ENCODE peak calls at places on chromosomes 16 and 17, in ten cellular contexts. P is omental fat pad; E is foreskin fibroblast; W is ascending aorta; K is activated naive CD4-positive, alpha-beta T cell; V is effector memory CD8-positive, alpha-beta T cell; B is cardiac septum; S is activated CD8-positive, alpha-beta memory T cell treated with anti-CD3 and anti-CD28 coated beads for 1 hour; R is NCI-H446; F is nucleus accumbens. Q is an unnamed sample.

GRCh38 chr17:29251969-29252866 is 5.6 kb downstream of the CRYBA1 start:
- DNase-seq in P (no peak), K (no peak), B (no peak), W (no peak), V (no peak), E (peak), F (no peak), R (no peak), S (no peak), Q (no peak)

GRCh38 chr17:76124582-76125390 is 16.3 kb downstream of the FOXJ1 start:
- DNase-seq in F (no peak), W (no peak), R (no peak), E (no peak), V (no peak), B (no peak), K (no peak), P (no peak), S (no peak), Q (no peak)

GRCh38 chr17:79793924-79794304 is 3.0 kb downstream of the CBX8 start:
- DNase-seq in V (no peak), E (peak), S (no peak), B (no peak), P (no peak), F (no peak), R (no peak), W (no peak), K (no peak), Q (no peak)

GRCh38 chr16:84324439-84325262 is 30.0 kb downstream of the WFDC1 start:
- DNase-seq in B (no peak), P (no peak), K (no peak), V (no peak), W (no peak), R (no peak), F (no peak), S (no peak), E (no peak), Q (no peak)

GRCh38 chr16:50534556-50534955 is 13.6 kb upstream of the NKD1 start:
- DNase-seq in S (no peak), B (peak), K (no peak), F (no peak), P (no peak), W (no peak), V (no peak), R (no peak), E (no peak), Q (no peak)

GRCh38 chr17:75241143-75241430 is 20.3 kb downstream of the GGA3 start:
- DNase-seq in R (no peak), W (no peak), S (no peak), E (no peak), K (no peak), B (no peak), F (no peak), V (no peak), P (no peak), Q (no peak)

GRCh38 chr16:17334096-17334495 is 136.7 kb downstream of the XYLT1 start:
- DNase-seq in E (peak), W (peak), F (no peak), P (no peak), V (no peak), K (no peak), R (no peak), S (no peak), B (no peak), Q (no peak)

GRCh38 chr17:47315451-47316266 is 8.1 kb upstream of the EFCAB13 start:
- DNase-seq in R (peak), K (no peak), V (peak), E (peak), B (no peak), S (no peak), W (no peak), P (no peak), F (peak), Q (no peak)

GRCh38 chr17:4488989-4489595 is 9.6 kb upstream of the SPNS2 start:
- DNase-seq in B (no peak), F (no peak), R (no peak), P (no peak), S (no peak), E (no peak), V (no peak), W (no peak), K (no peak), Q (no peak)

GRCh38 chr17:1931759-1932579 is 93.2 kb downstream of the RTN4RL1 start:
- DNase-seq in S (no peak), K (no peak), F (peak), B (no peak), E (no peak), P (no peak), R (no peak), V (no peak), W (no peak), Q (peak)

GRCh38 chr17:57644311-57644710 is 100.8 kb downstream of the CCDC182 start:
- DNase-seq in P (no peak), R (no peak), W (no peak), S (no peak), V (no peak), F (no peak), K (no peak), E (no peak), B (no peak), Q (peak)

GRCh38 chr17:60390223-60390622 is 1.7 kb downstream of the USP32 start:
- DNase-seq in W (no peak), V (no peak), K (no peak), P (no peak), F (no peak), B (no peak), E (peak), S (no peak), R (no peak), Q (no peak)

GRCh38 chr17:10117085-10117484 is 81.3 kb downstream of the GAS7 start:
- DNase-seq in F (no peak), W (no peak), B (no peak), K (no peak), V (no peak), E (no peak), S (no peak), R (no peak), P (no peak), Q (no peak)

GRCh38 chr17:21452377-21453143 is 76.4 kb downstream of the KCNJ12 start:
- DNase-seq in V (no peak), B (peak), P (no peak), W (no peak), R (no peak), F (peak), K (peak), S (no peak), E (peak), Q (no peak)

GRCh38 chr16:22188595-22189442 is 17.3 kb upstream of the EEF2K start:
- DNase-seq in F (peak), P (no peak), V (peak), E (peak), R (no peak), B (no peak), S (peak), W (no peak), K (peak), Q (no peak)

GRCh38 chr17:33197342-33197741 is 95.8 kb downstream of the ASIC2 start:
- DNase-seq in R (no peak), W (no peak), S (no peak), B (no peak), P (no peak), E (no peak), F (no peak), V (no peak), K (no peak), Q (no peak)

GRCh38 chr16:25014500-25015147 is 545 bp downstream of the ARHGAP17 start:
- DNase-seq in W (no peak), K (peak), F (peak), R (no peak), B (peak), S (no peak), P (no peak), V (peak), E (peak), Q (peak)

GRCh38 chr17:8072727-8073461 is 14.6 kb downstream of the ALOX12B start:
- DNase-seq in P (no peak), S (peak), B (no peak), E (no peak), K (peak), F (no peak), V (no peak), R (no peak), W (no peak), Q (no peak)

GRCh38 chr16:74736531-74737157 is 36.0 kb upstream of the MLKL start:
- DNase-seq in R (no peak), W (no peak), S (no peak), V (no peak), K (no peak), F (peak), E (no peak), P (no peak), B (no peak), Q (no peak)

GRCh38 chr17:6392609-6393367 is 42.1 kb downstream of the AIPL1 start:
- DNase-seq in E (no peak), S (no peak), P (no peak), F (no peak), B (no peak), V (no peak), R (no peak), K (no peak), W (no peak), Q (no peak)

GRCh38 chr17:27977751-27978688 is 64.5 kb upstream of the NLK start:
- DNase-seq in S (no peak), F (no peak), E (no peak), P (no peak), W (no peak), K (no peak), B (no peak), R (no peak), V (no peak), Q (no peak)

GRCh38 chr17:37110816-37111215 is 162.1 kb downstream of the AATF start:
- DNase-seq in V (no peak), S (no peak), P (no peak), W (no peak), K (no peak), F (no peak), B (no peak), E (no peak), R (no peak), Q (no peak)

GRCh38 chr17:19000531-19001011 is 4.0 kb downstream of the FAM83G start:
- DNase-seq in K (no peak), B (no peak), F (no peak), S (no peak), V (no peak), P (no peak), W (no peak), R (no peak), E (no peak), Q (no peak)

GRCh38 chr16:81797443-81797842 is 18.4 kb downstream of the PLCG2 start:
- DNase-seq in V (no peak), W (no peak), R (no peak), S (no peak), B (peak), P (no peak), K (no peak), E (no peak), F (no peak), Q (no peak)

GRCh38 chr16:73459586-73459985 is 411.7 kb upstream of the ZFHX3 start:
- DNase-seq in V (no peak), S (no peak), B (no peak), K (no peak), E (no peak), W (no peak), F (no peak), R (no peak), P (no peak), Q (no peak)

GRCh38 chr16:84009282-84009681 is 33.3 kb downstream of the SLC38A8 start:
- DNase-seq in V (no peak), P (no peak), F (no peak), S (no peak), R (no peak), E (no peak), B (no peak), W (no peak), K (no peak), Q (no peak)

GRCh38 chr17:75010683-75011406 is 1.6 kb upstream of the MRPL58 start:
- DNase-seq in V (no peak), W (no peak), K (no peak), R (peak), P (no peak), F (no peak), E (no peak), S (no peak), B (no peak), Q (peak)

GRCh38 chr17:36599546-36600250 is 1.7 kb upstream of the MRM1 start:
- DNase-seq in E (no peak), P (no peak), W (no peak), B (peak), R (no peak), F (no peak), S (no peak), K (no peak), V (no peak), Q (no peak)

GRCh38 chr16:89602273-89602951 is 11.0 kb upstream of the DPEP1 start:
- DNase-seq in R (no peak), F (peak), P (peak), B (no peak), S (peak), W (peak), E (peak), V (peak), K (peak), Q (no peak)

GRCh38 chr16:7644171-7644570 is 311.5 kb downstream of the RBFOX1 start:
- DNase-seq in W (no peak), V (no peak), F (no peak), B (no peak), K (no peak), P (no peak), R (no peak), E (no peak), S (no peak), Q (no peak)

Q was measured in cerebellar nuclear complex.